ENCODE peak calls at places on chromosomes 3 and 15, in six cellular contexts. W, Z, V, J, O and C are unnamed samples.
A peak's percentile ranks its signal among the peaks of the same experiment; 100 is the strongest.

GRCh38 chr3:195042741-195043611 is 228.0 kb downstream of the XXYLT1 start:
- DNase-seq in W (peak; percentile 56), O (no peak), Z (no peak), V (peak; percentile 43), J (peak; percentile 46), C (no peak)

GRCh38 chr15:46304320-46304719 is 669.5 kb downstream of the SQOR start:
- DNase-seq in J (no peak), V (no peak), O (no peak), Z (no peak), W (no peak), C (no peak)

GRCh38 chr3:130480736-130481135 is 36.2 kb upstream of the COL6A6 start:
- DNase-seq in V (no peak), J (peak; percentile 44), O (no peak), Z (peak; percentile 27), W (no peak), C (peak; percentile 58)

GRCh38 chr3:53694648-53695356 is 151.4 kb downstream of the CHDH start:
- DNase-seq in Z (no peak), O (no peak), V (no peak), W (no peak), J (no peak), C (no peak)

GRCh38 chr15:55743615-55743978 is 645 bp upstream of the PRTG start:
- DNase-seq in O (no peak), W (no peak), J (no peak), Z (peak; percentile 3), V (no peak), C (no peak)

GRCh38 chr15:48176097-48176496 is 2.0 kb downstream of the MYEF2 start:
- DNase-seq in O (no peak), Z (peak; percentile 12), V (no peak), W (no peak), J (no peak), C (no peak)

GRCh38 chr15:22239806-22240180 is 159.5 kb downstream of the OR4M2 start:
- DNase-seq in W (no peak), J (no peak), Z (no peak), O (no peak), V (no peak), C (no peak)

GRCh38 chr3:72896996-72897757 is 9.3 kb downstream of the GXYLT2 start:
- DNase-seq in W (no peak), O (no peak), J (no peak), V (no peak), Z (peak; percentile 67), C (no peak)

GRCh38 chr3:43773273-43774104 is 82.8 kb downstream of the ABHD5 start:
- DNase-seq in Z (no peak), W (no peak), O (no peak), J (no peak), V (peak; percentile 14), C (no peak)

GRCh38 chr3:150779402-150779858 is 16.5 kb upstream of the SIAH2 start:
- DNase-seq in J (no peak), V (no peak), Z (no peak), O (no peak), W (no peak), C (no peak)

GRCh38 chr15:101376615-101377395 is 81.8 kb upstream of the SNRPA1 start:
- DNase-seq in J (no peak), O (no peak), V (no peak), Z (no peak), W (peak; percentile 74), C (no peak)

GRCh38 chr3:171788546-171789351 is 21.5 kb downstream of the PLD1 start:
- DNase-seq in O (no peak), J (peak; percentile 94), V (no peak), Z (peak; percentile 98), W (no peak), C (peak; percentile 51)

GRCh38 chr3:173548261-173548660 is 150.7 kb downstream of the NLGN1 start:
- DNase-seq in O (no peak), J (no peak), Z (no peak), V (no peak), W (no peak), C (no peak)

GRCh38 chr15:93520206-93520605 is 431.2 kb upstream of the RGMA start:
- DNase-seq in O (no peak), J (no peak), V (no peak), Z (no peak), W (no peak), C (no peak)